ENCODE peak calls at places on chromosomes 4 and X, in ten cellular contexts. N, P, Z, X, E, B, O, A, H and T are unnamed samples.

GRCh38 chr4:17398805-17399204 is 113.1 kb downstream of the QDPR start:
- DNase-seq in N (no peak), P (no peak), Z (no peak), X (no peak), E (no peak), B (no peak), O (no peak), A (no peak), H (no peak), T (no peak)

GRCh38 chr4:47145630-47146029 is 114.3 kb downstream of the GABRB1 start:
- DNase-seq in N (no peak), P (peak), Z (no peak), X (no peak), E (no peak), B (peak), O (no peak), A (no peak), H (no peak), T (peak)

GRCh38 chrX:155632424-155633100 is 19.8 kb upstream of the TMLHE start:
- DNase-seq in N (no peak), P (no peak), Z (no peak), X (no peak), E (no peak), B (no peak), O (no peak), A (no peak), H (no peak), T (no peak)

GRCh38 chrX:11458175-11458574 is 165.0 kb downstream of the AMELX start:
- DNase-seq in N (no peak), P (no peak), Z (no peak), X (no peak), E (no peak), B (no peak), O (no peak), A (no peak), H (no peak), T (no peak)

GRCh38 chr4:8228319-8229250 is 29.5 kb downstream of the SH3TC1 start:
- DNase-seq in N (peak), P (no peak), Z (peak), X (peak), E (peak), B (peak), O (peak), A (no peak), H (no peak), T (no peak)

GRCh38 chr4:147987252-147987651 is 255.4 kb downstream of the ARHGAP10 start:
- DNase-seq in N (no peak), P (no peak), Z (no peak), X (no peak), E (no peak), B (no peak), O (no peak), A (no peak), H (no peak), T (no peak)

GRCh38 chr4:147737623-147738022 is 5.7 kb downstream of the ARHGAP10 start:
- DNase-seq in N (no peak), P (no peak), Z (no peak), X (no peak), E (no peak), B (no peak), O (no peak), A (no peak), H (peak), T (no peak)

GRCh38 chrX:154489182-154489581 is 1.2 kb downstream of the SLC10A3 start:
- DNase-seq in N (no peak), P (no peak), Z (no peak), X (no peak), E (no peak), B (no peak), O (no peak), A (no peak), H (no peak), T (no peak)

GRCh38 chr4:80610845-80611244 is 275.3 kb downstream of the CFAP299 start:
- DNase-seq in N (no peak), P (peak), Z (peak), X (no peak), E (no peak), B (peak), O (peak), A (no peak), H (no peak), T (no peak)

GRCh38 chrX:109751698-109752097 is 18.6 kb upstream of the ACSL4 start:
- DNase-seq in N (no peak), P (no peak), Z (no peak), X (no peak), E (no peak), B (no peak), O (no peak), A (no peak), H (no peak), T (no peak)

GRCh38 chr4:2389691-2390090 is 28.8 kb downstream of the ZFYVE28 start:
- DNase-seq in N (no peak), P (no peak), Z (no peak), X (no peak), E (no peak), B (no peak), O (no peak), A (no peak), H (no peak), T (no peak)

GRCh38 chr4:59409647-59410046 is 1790.5 kb upstream of the ADGRL3 start:
- DNase-seq in N (no peak), P (no peak), Z (no peak), X (no peak), E (no peak), B (no peak), O (no peak), A (no peak), H (no peak), T (no peak)

GRCh38 chrX:69076084-69076483 is 89.2 kb downstream of the PJA1 start:
- DNase-seq in N (no peak), P (no peak), Z (no peak), X (no peak), E (no peak), B (no peak), O (no peak), A (no peak), H (no peak), T (no peak)

GRCh38 chr4:94430416-94430815 is 21.3 kb upstream of the PDLIM5 start:
- DNase-seq in N (no peak), P (no peak), Z (no peak), X (no peak), E (no peak), B (no peak), O (no peak), A (no peak), H (no peak), T (no peak)

GRCh38 chr4:78057135-78057599 is at the start of gene FRAS1:
- DNase-seq in N (peak), P (no peak), Z (no peak), X (no peak), E (no peak), B (peak), O (peak), A (peak), H (peak), T (peak)

GRCh38 chrX:115940888-115941332 is 229.6 kb upstream of the AGTR2 start:
- DNase-seq in N (peak), P (no peak), Z (peak), X (no peak), E (no peak), B (peak), O (peak), A (peak), H (peak), T (peak)

GRCh38 chr4:26765515-26765914 is 95.1 kb upstream of the STIM2 start:
- DNase-seq in N (no peak), P (no peak), Z (no peak), X (no peak), E (no peak), B (no peak), O (no peak), A (no peak), H (no peak), T (no peak)

GRCh38 chr4:52961666-52962412 is 99.7 kb downstream of the RASL11B start:
- DNase-seq in N (no peak), P (no peak), Z (no peak), X (no peak), E (no peak), B (no peak), O (no peak), A (no peak), H (no peak), T (no peak)

GRCh38 chrX:28591542-28591941 is 4.3 kb downstream of the IL1RAPL1 start:
- DNase-seq in N (no peak), P (no peak), Z (no peak), X (no peak), E (no peak), B (no peak), O (no peak), A (no peak), H (no peak), T (no peak)

GRCh38 chr4:164056426-164057142 is 562.1 kb downstream of the TMA16 start:
- DNase-seq in N (no peak), P (no peak), Z (no peak), X (no peak), E (no peak), B (no peak), O (no peak), A (no peak), H (no peak), T (no peak)

GRCh38 chrX:10015711-10016515 is 48.8 kb downstream of the CLDN34 start:
- DNase-seq in N (peak), P (no peak), Z (no peak), X (no peak), E (peak), B (peak), O (peak), A (peak), H (peak), T (no peak)

GRCh38 chr4:72320185-72320948 is 248.7 kb downstream of the ADAMTS3 start:
- DNase-seq in N (no peak), P (no peak), Z (no peak), X (no peak), E (no peak), B (no peak), O (no peak), A (no peak), H (no peak), T (no peak)

GRCh38 chr4:143381171-143382118 is 44.8 kb downstream of the GAB1 start:
- DNase-seq in N (peak), P (peak), Z (no peak), X (no peak), E (no peak), B (peak), O (peak), A (no peak), H (no peak), T (peak)

GRCh38 chr4:11013265-11013664 is 328.7 kb upstream of the CLNK start:
- DNase-seq in N (no peak), P (no peak), Z (no peak), X (no peak), E (no peak), B (no peak), O (no peak), A (no peak), H (no peak), T (no peak)

GRCh38 chr4:150297861-150298474 is 219.7 kb downstream of the DCLK2 start:
- DNase-seq in N (peak), P (peak), Z (no peak), X (no peak), E (no peak), B (peak), O (peak), A (no peak), H (peak), T (peak)

GRCh38 chrX:47749185-47749967 is 87.3 kb upstream of the ZNF81 start:
- DNase-seq in N (no peak), P (no peak), Z (no peak), X (no peak), E (no peak), B (peak), O (no peak), A (no peak), H (no peak), T (no peak)

GRCh38 chrX:153794897-153795816 is 689 bp downstream of the SSR4 start:
- DNase-seq in N (no peak), P (no peak), Z (no peak), X (peak), E (peak), B (peak), O (peak), A (no peak), H (no peak), T (no peak)

GRCh38 chr4:30802622-30803323 is 82.6 kb downstream of the PCDH7 start:
- DNase-seq in N (no peak), P (no peak), Z (peak), X (no peak), E (no peak), B (peak), O (no peak), A (no peak), H (no peak), T (peak)

GRCh38 chr4:65789341-65789740 is 119.1 kb upstream of the EPHA5 start:
- DNase-seq in N (no peak), P (no peak), Z (no peak), X (no peak), E (no peak), B (no peak), O (no peak), A (no peak), H (no peak), T (no peak)

GRCh38 chr4:145049241-145049640 is 48.8 kb downstream of the ANAPC10 start:
- DNase-seq in N (no peak), P (no peak), Z (no peak), X (no peak), E (no peak), B (no peak), O (no peak), A (no peak), H (no peak), T (no peak)

GRCh38 chr4:70838400-70838971 is 1.2 kb downstream of the GRSF1 start:
- DNase-seq in N (no peak), P (no peak), Z (no peak), X (no peak), E (no peak), B (peak), O (no peak), A (no peak), H (no peak), T (no peak)

GRCh38 chrX:108485960-108486359 is 46.3 kb downstream of the COL4A5 start:
- DNase-seq in N (no peak), P (no peak), Z (no peak), X (no peak), E (no peak), B (no peak), O (no peak), A (no peak), H (no peak), T (no peak)